ENCODE peak calls at places on chromosome 5, in four cellular contexts. O is WTC11, T is GM12878, C is K562. E is an unnamed sample.

GRCh38 chr5:113336975-113337374 is 97.8 kb downstream of the TSSK1B start:
- DNase-seq in O (peak; percentile 16), T (no peak), C (no peak), E (peak; percentile 46)

GRCh38 chr5:108753877-108754276 is 6.2 kb downstream of the FER start:
- DNase-seq in O (no peak), T (no peak), C (no peak), E (no peak)

GRCh38 chr5:28707706-28708105 is 1669.3 kb upstream of the CDH9 start:
- DNase-seq in O (no peak), T (no peak), C (no peak), E (no peak)

GRCh38 chr5:142720561-142721275 is 34.8 kb upstream of the FGF1 start:
- DNase-seq in O (no peak), T (no peak), C (no peak), E (peak; percentile 45)

GRCh38 chr5:67985686-67986387 is 229.7 kb upstream of the PIK3R1 start:
- DNase-seq in O (no peak), T (no peak), C (no peak), E (no peak)

GRCh38 chr5:1405121-1405520 is 40.1 kb downstream of the SLC6A3 start:
- DNase-seq in O (peak; percentile 7), T (no peak), C (no peak), E (no peak)

GRCh38 chr5:66680227-66680626 is 84.0 kb downstream of the MAST4 start:
- DNase-seq in O (no peak), T (no peak), C (no peak), E (no peak)

GRCh38 chr5:56344594-56344993 is 111.5 kb upstream of the ANKRD55 start:
- DNase-seq in O (no peak), T (no peak), C (no peak), E (no peak)

GRCh38 chr5:143585970-143586369 is 182.5 kb upstream of the NR3C1 start:
- DNase-seq in O (no peak), T (no peak), C (peak; percentile 17), E (no peak)

GRCh38 chr5:60687927-60688720 is 11.8 kb downstream of the DEPDC1B start:
- DNase-seq in O (no peak), T (no peak), C (no peak), E (peak; percentile 85)

GRCh38 chr5:17132444-17133083 is 84.9 kb upstream of the BASP1 start:
- DNase-seq in O (no peak), T (no peak), C (peak; percentile 49), E (no peak)

GRCh38 chr5:9156282-9156681 is 389.6 kb downstream of the SEMA5A start:
- DNase-seq in O (peak; percentile 58), T (no peak), C (no peak), E (no peak)

GRCh38 chr5:175378444-175379028 is 65.4 kb downstream of the DRD1 start:
- DNase-seq in O (no peak), T (no peak), C (no peak), E (no peak)
- TF ChIP-seq NR2C2 in O (no peak), T (no peak), C (no peak), E (no peak)

GRCh38 chr5:270340-270739 is 1.1 kb upstream of the PDCD6 start:
- DNase-seq in O (no peak), T (no peak), C (peak; percentile 20), E (no peak)

GRCh38 chr5:264346-264745 is 7.1 kb upstream of the PDCD6 start:
- DNase-seq in O (no peak), T (no peak), C (no peak), E (no peak)

DNA sequence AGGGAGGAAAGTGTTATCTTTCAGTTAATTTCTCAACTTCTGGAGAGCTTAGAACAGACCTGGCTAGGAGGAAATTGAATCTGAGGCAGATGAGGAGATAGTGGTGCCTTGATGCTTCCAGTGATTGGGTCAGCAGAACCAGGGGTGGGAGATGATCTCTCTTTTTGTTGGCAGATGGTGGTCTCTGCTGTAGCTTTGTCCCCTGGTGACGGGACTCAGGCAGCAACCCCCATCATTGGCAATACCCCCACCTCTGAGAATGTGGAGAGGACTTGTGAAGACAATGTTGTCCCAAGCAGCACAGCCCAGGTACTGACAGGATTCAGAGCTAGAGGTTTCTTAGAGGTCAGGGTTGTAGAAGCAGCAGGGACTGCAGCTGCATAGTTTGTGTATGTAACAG is 3.7 kb upstream of the PDCD6 start:
- DNase-seq in O (no peak), T (no peak), C (no peak), E (no peak)
- TF ChIP-seq NR2C2 in O (no peak), T (no peak), C (no peak), E (no peak)

GRCh38 chr5:69046375-69046957 is 47.3 kb upstream of the SLC30A5 start:
- DNase-seq in O (no peak), T (no peak), C (peak; percentile 48), E (peak; percentile 19)
- TF ChIP-seq NR2C2 in O (no peak), T (no peak), C (no peak), E (no peak)

GRCh38 chr5:178145965-178146820 is 7.5 kb downstream of the NHP2 start:
- DNase-seq in O (peak; percentile 92), T (no peak), C (peak; percentile 67), E (peak; percentile 66)
- TF ChIP-seq NR2C2 in O (no peak), T (no peak), C (no peak), E (no peak)

GRCh38 chr5:170860818-170861217 is 1.0 kb upstream of the RANBP17 start:
- DNase-seq in O (no peak), T (no peak), C (no peak), E (no peak)
- TF ChIP-seq NR2C2 in O (no peak), T (no peak), C (no peak), E (no peak)

GRCh38 chr5:110852053-110852452 is 113.2 kb downstream of the SLC25A46 start:
- DNase-seq in O (no peak), T (peak; percentile 36), C (no peak), E (no peak)

GRCh38 chr5:110852541-110852940 is 113.7 kb downstream of the SLC25A46 start:
- DNase-seq in O (no peak), T (no peak), C (no peak), E (no peak)

GRCh38 chr5:110851357-110851756 is 112.5 kb downstream of the SLC25A46 start:
- DNase-seq in O (no peak), T (no peak), C (no peak), E (no peak)

GRCh38 chr5:110854200-110854599 is 115.4 kb downstream of the SLC25A46 start:
- DNase-seq in O (no peak), T (no peak), C (no peak), E (no peak)

GRCh38 chr5:110853267-110853666 is 114.5 kb downstream of the SLC25A46 start:
- DNase-seq in O (no peak), T (no peak), C (no peak), E (no peak)
- TF ChIP-seq NR2C2 in O (no peak), T (no peak), C (no peak), E (no peak)

GRCh38 chr5:83035373-83036170 is 41.6 kb downstream of the TMEM167A start:
- DNase-seq in O (no peak), T (no peak), C (no peak), E (no peak)
- TF ChIP-seq NR2C2 in O (no peak), T (no peak), C (no peak), E (no peak)

GRCh38 chr5:20572560-20572959 is 584.6 kb upstream of the CDH18 start:
- DNase-seq in O (no peak), T (no peak), C (no peak), E (no peak)
- TF ChIP-seq NR2C2 in O (no peak), T (no peak), C (no peak), E (no peak)

GRCh38 chr5:41445937-41446563 is 64.4 kb downstream of the PLCXD3 start:
- DNase-seq in O (no peak), T (no peak), C (no peak), E (no peak)
- TF ChIP-seq NR2C2 in O (no peak), T (no peak), C (no peak), E (no peak)

E was measured in HepG2.